ENCODE peak calls at places on chromosomes 7 and 10, in four cellular contexts. One of them, this sample, is unnamed. For H3K27me3, the result is how much of the 10 kb centered on the place peaks cover.

GRCh38 chr10:107244122-107244521 is 79.6 kb upstream of the SORCS1 start:
- DNase-seq in lower lobe of right lung: no peak
- DNase-seq in sigmoid colon: no peak
- DNase-seq in fibroblast of lung: no peak
- DNase-seq in this sample: no peak

GRCh38 chr7:65509368-65510186 is 135.9 kb downstream of the ZNF92 start:
- DNase-seq in lower lobe of right lung: no peak
- DNase-seq in sigmoid colon: peak
- DNase-seq in fibroblast of lung: peak
- DNase-seq in this sample: no peak

GRCh38 chr7:75957021-75957736 is 37.2 kb downstream of the TMEM120A start:
- DNase-seq in lower lobe of right lung: peak
- DNase-seq in sigmoid colon: no peak
- DNase-seq in fibroblast of lung: peak
- DNase-seq in this sample: no peak

GRCh38 chr7:90918303-90918702 is 322.2 kb downstream of the CDK14 start:
- DNase-seq in lower lobe of right lung: no peak
- DNase-seq in sigmoid colon: no peak
- DNase-seq in fibroblast of lung: no peak
- DNase-seq in this sample: no peak

GRCh38 chr7:47571355-47572100 is 10.4 kb downstream of the TNS3 start:
- DNase-seq in lower lobe of right lung: peak
- DNase-seq in sigmoid colon: peak
- DNase-seq in fibroblast of lung: peak
- DNase-seq in this sample: peak

GRCh38 chr7:149489391-149490024 is 8.1 kb downstream of the ZNF746 start:
- DNase-seq in lower lobe of right lung: no peak
- DNase-seq in sigmoid colon: no peak
- DNase-seq in fibroblast of lung: no peak
- DNase-seq in this sample: no peak

GRCh38 chr10:59859570-59859969 is 46.8 kb downstream of the CCDC6 start:
- DNase-seq in lower lobe of right lung: no peak
- DNase-seq in sigmoid colon: no peak
- DNase-seq in fibroblast of lung: no peak
- DNase-seq in this sample: no peak

GRCh38 chr7:149883452-149883861 is 9.7 kb downstream of the ATP6V0E2 start:
- DNase-seq in lower lobe of right lung: peak
- DNase-seq in sigmoid colon: peak
- DNase-seq in fibroblast of lung: no peak
- DNase-seq in this sample: no peak

GRCh38 chr10:95792211-95792780 is 36.3 kb downstream of the ENTPD1 start:
- DNase-seq in lower lobe of right lung: no peak
- DNase-seq in sigmoid colon: no peak
- DNase-seq in fibroblast of lung: no peak
- DNase-seq in this sample: no peak

GRCh38 chr7:155961241-155962190 is 149.3 kb upstream of the SHH start:
- DNase-seq in lower lobe of right lung: peak
- DNase-seq in sigmoid colon: peak
- DNase-seq in fibroblast of lung: peak
- DNase-seq in this sample: no peak

GRCh38 chr7:148975896-148976295 is 52.4 kb downstream of the PDIA4 start:
- DNase-seq in lower lobe of right lung: no peak
- DNase-seq in sigmoid colon: no peak
- DNase-seq in fibroblast of lung: no peak
- DNase-seq in this sample: no peak

GRCh38 chr10:92695679-92696605 is 6.2 kb downstream of the HHEX start:
- DNase-seq in lower lobe of right lung: no peak
- DNase-seq in sigmoid colon: peak
- DNase-seq in fibroblast of lung: peak
- DNase-seq in this sample: no peak

DNA sequence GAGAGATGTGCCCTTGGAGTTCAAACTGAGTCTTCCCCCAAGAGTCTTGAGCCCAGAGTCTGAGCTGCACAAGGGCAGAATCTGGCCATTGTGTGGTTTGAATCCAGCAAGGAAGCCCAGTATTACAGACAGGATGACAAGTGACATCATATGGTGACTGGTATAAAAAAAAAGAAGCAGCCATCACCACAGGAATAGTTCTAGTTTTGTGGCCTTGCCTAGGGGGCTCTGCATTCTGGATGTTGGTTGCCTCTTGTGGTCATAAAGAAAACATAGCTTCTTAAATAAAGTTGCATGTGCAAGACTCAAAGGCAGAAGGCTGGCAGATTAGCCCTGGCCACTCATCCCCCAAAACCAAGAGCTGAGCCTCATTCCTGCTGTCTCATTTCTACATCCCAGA is 16.8 kb upstream of the LRRC72 start:
- DNase-seq in lower lobe of right lung: no peak
- DNase-seq in sigmoid colon: no peak
- DNase-seq in fibroblast of lung: no peak
- DNase-seq in this sample: no peak
- H3K4me3 ChIP-seq in lower lobe of right lung: no peak
- H3K4me3 ChIP-seq in sigmoid colon: no peak
- H3K4me3 ChIP-seq in fibroblast of lung: no peak
- H3K4me3 ChIP-seq in this sample: no peak

GRCh38 chr7:31633894-31634494 is 53.0 kb upstream of the PPP1R17 start:
- DNase-seq in lower lobe of right lung: no peak
- DNase-seq in sigmoid colon: no peak
- DNase-seq in fibroblast of lung: peak
- DNase-seq in this sample: peak
- TF ChIP-seq CTCF in lower lobe of right lung: peak
- TF ChIP-seq CTCF in sigmoid colon: peak
- TF ChIP-seq CTCF in fibroblast of lung: peak
- TF ChIP-seq CTCF in this sample: peak

GRCh38 chr10:8066797-8067196 is 12.3 kb downstream of the GATA3 start:
- DNase-seq in lower lobe of right lung: no peak
- DNase-seq in sigmoid colon: no peak
- DNase-seq in fibroblast of lung: no peak
- DNase-seq in this sample: no peak
- H3K27me3 ChIP-seq in lower lobe of right lung: under half
- H3K27me3 ChIP-seq in sigmoid colon: under half
- H3K27me3 ChIP-seq in fibroblast of lung: under half
- H3K27me3 ChIP-seq in this sample: under half

GRCh38 chr7:142806957-142807356 is 36.2 kb downstream of the PRSS2 start:
- DNase-seq in lower lobe of right lung: no peak
- DNase-seq in sigmoid colon: no peak
- DNase-seq in fibroblast of lung: no peak
- DNase-seq in this sample: no peak
- H3K4me3 ChIP-seq in lower lobe of right lung: no peak
- H3K4me3 ChIP-seq in sigmoid colon: no peak
- H3K4me3 ChIP-seq in fibroblast of lung: no peak
- H3K4me3 ChIP-seq in this sample: no peak

GRCh38 chr7:12730523-12730922 is 43.1 kb downstream of the ARL4A start:
- DNase-seq in lower lobe of right lung: no peak
- DNase-seq in sigmoid colon: no peak
- DNase-seq in fibroblast of lung: no peak
- DNase-seq in this sample: no peak

GRCh38 chr7:12732428-12732827 is 45.0 kb downstream of the ARL4A start:
- DNase-seq in lower lobe of right lung: no peak
- DNase-seq in sigmoid colon: no peak
- DNase-seq in fibroblast of lung: no peak
- DNase-seq in this sample: no peak

GRCh38 chr7:12731775-12732174 is 44.3 kb downstream of the ARL4A start:
- DNase-seq in lower lobe of right lung: no peak
- DNase-seq in sigmoid colon: no peak
- DNase-seq in fibroblast of lung: no peak
- DNase-seq in this sample: no peak

GRCh38 chr7:12729112-12729511 is 41.7 kb downstream of the ARL4A start:
- DNase-seq in lower lobe of right lung: peak
- DNase-seq in sigmoid colon: peak
- DNase-seq in fibroblast of lung: peak
- DNase-seq in this sample: no peak

DNA sequence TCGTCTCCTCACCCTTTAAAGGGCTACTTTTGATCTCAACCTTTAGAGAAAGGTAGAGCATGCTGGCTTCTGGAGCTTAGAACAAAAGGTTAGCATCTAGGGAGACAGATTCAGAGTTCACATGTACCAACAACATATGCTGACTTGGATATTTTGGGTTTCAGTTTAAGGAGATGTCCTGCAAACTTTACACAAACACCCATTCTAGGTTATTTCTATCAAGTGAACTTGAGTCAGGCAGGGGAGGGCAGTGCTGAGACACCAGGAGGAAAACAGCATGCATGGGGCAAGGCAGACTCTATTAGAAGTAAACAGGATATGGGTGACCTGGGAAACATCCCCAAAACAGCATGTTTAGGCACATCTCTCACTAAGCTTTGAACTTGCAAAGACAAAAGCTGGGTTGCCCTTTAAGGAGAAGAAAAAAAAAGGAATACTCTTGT is 43.8 kb downstream of the ARL4A start:
- DNase-seq in lower lobe of right lung: no peak
- DNase-seq in sigmoid colon: no peak
- DNase-seq in fibroblast of lung: no peak
- DNase-seq in this sample: no peak
- TF ChIP-seq CTCF in lower lobe of right lung: peak
- TF ChIP-seq CTCF in sigmoid colon: no peak
- TF ChIP-seq CTCF in fibroblast of lung: no peak
- TF ChIP-seq CTCF in this sample: peak

GRCh38 chr7:97734255-97734654 is 2.4 kb downstream of the TAC1 start:
- DNase-seq in lower lobe of right lung: no peak
- DNase-seq in sigmoid colon: no peak
- DNase-seq in fibroblast of lung: no peak
- DNase-seq in this sample: no peak

GRCh38 chr7:97733276-97734206 is 1.7 kb downstream of the TAC1 start:
- DNase-seq in lower lobe of right lung: no peak
- DNase-seq in sigmoid colon: no peak
- DNase-seq in fibroblast of lung: no peak
- DNase-seq in this sample: no peak

GRCh38 chr7:97735075-97735474 is 3.2 kb downstream of the TAC1 start:
- DNase-seq in lower lobe of right lung: no peak
- DNase-seq in sigmoid colon: no peak
- DNase-seq in fibroblast of lung: no peak
- DNase-seq in this sample: no peak

GRCh38 chr7:97731736-97732370 is at the start of gene TAC1:
- DNase-seq in lower lobe of right lung: peak
- DNase-seq in sigmoid colon: no peak
- DNase-seq in fibroblast of lung: peak
- DNase-seq in this sample: no peak

GRCh38 chr7:97732567-97733275 is 835 bp downstream of the TAC1 start:
- DNase-seq in lower lobe of right lung: no peak
- DNase-seq in sigmoid colon: no peak
- DNase-seq in fibroblast of lung: no peak
- DNase-seq in this sample: no peak
- H3K27me3 ChIP-seq in lower lobe of right lung: half or more
- H3K27me3 ChIP-seq in sigmoid colon: under half
- H3K27me3 ChIP-seq in fibroblast of lung: under half
- H3K27me3 ChIP-seq in this sample: under half

This sample was measured in BJ.